ENCODE peak calls at places on chromosomes 7 and 10, in six cellular contexts. H is sciatic nerve; R is AG09319; U is hepatic stellate cell; K is activated naive CD8-positive, alpha-beta T cell treated with anti-CD3 and anti-CD28 coated beads, Interleukin-2, amount 50 U/mL, for 24 hours; X is activated CD4-positive, alpha-beta memory T cell treated with anti-CD3 and anti-CD28 coated beads, Interleukin-2, amount 10 ng/mL, durations not matched to agents 7 days and 5 days. Z is an unnamed sample.

GRCh38 chr10:125157473-125157865 is 2.9 kb downstream of the CTBP2 start:
- DNase-seq in H (no peak), R (no peak), U (no peak), K (no peak), X (no peak), Z (no peak)

GRCh38 chr10:79345241-79346011 is 1.8 kb upstream of the PPIF start:
- DNase-seq in H (no peak), R (no peak), U (no peak), K (peak; percentile 1), X (peak; percentile 15), Z (no peak)

GRCh38 chr7:123367508-123368122 is 166.8 kb downstream of the IQUB start:
- DNase-seq in H (no peak), R (no peak), U (peak; percentile 12), K (no peak), X (no peak), Z (no peak)

GRCh38 chr7:95593343-95593742 is 3.0 kb downstream of the PDK4 start:
- DNase-seq in H (no peak), R (no peak), U (no peak), K (no peak), X (no peak), Z (no peak)

GRCh38 chr10:31749981-31750850 is 178.4 kb downstream of the ARHGAP12 start:
- DNase-seq in H (peak; percentile 79), R (no peak), U (no peak), K (no peak), X (no peak), Z (no peak)

GRCh38 chr10:110033724-110034235 is 26.0 kb downstream of the ADD3 start:
- DNase-seq in H (no peak), R (no peak), U (no peak), K (no peak), X (no peak), Z (no peak)

GRCh38 chr10:78349165-78349516 is 315.5 kb downstream of the RPS24 start:
- DNase-seq in H (peak; percentile 15), R (no peak), U (no peak), K (no peak), X (no peak), Z (no peak)

GRCh38 chr10:44714451-44714850 is 196.7 kb upstream of the TMEM72 start:
- DNase-seq in H (no peak), R (no peak), U (no peak), K (no peak), X (no peak), Z (no peak)

GRCh38 chr7:68155676-68156075 is 1159.0 kb downstream of the TYW1 start:
- DNase-seq in H (no peak), R (no peak), U (no peak), K (no peak), X (no peak), Z (no peak)

GRCh38 chr10:76554478-76554877 is 1083.1 kb downstream of the KCNMA1 start:
- DNase-seq in H (no peak), R (no peak), U (no peak), K (no peak), X (no peak), Z (no peak)

GRCh38 chr10:4671451-4672145 is 154.4 kb upstream of the AKR1E2 start:
- DNase-seq in H (no peak), R (no peak), U (no peak), K (no peak), X (no peak), Z (no peak)

GRCh38 chr7:29337628-29338116 is 143.1 kb downstream of the CHN2 start:
- DNase-seq in H (no peak), R (no peak), U (no peak), K (peak; percentile 7), X (peak; percentile 33), Z (no peak)

GRCh38 chr10:61781969-61782403 is 119.3 kb downstream of the CABCOCO1 start:
- DNase-seq in H (no peak), R (no peak), U (no peak), K (no peak), X (peak; percentile 20), Z (no peak)

GRCh38 chr10:7405637-7406036 is 5.2 kb downstream of the SFMBT2 start:
- DNase-seq in H (no peak), R (no peak), U (no peak), K (no peak), X (no peak), Z (no peak)

GRCh38 chr7:50367098-50367497 is 62.6 kb downstream of the IKZF1 start:
- DNase-seq in H (no peak), R (no peak), U (no peak), K (no peak), X (peak; percentile 44), Z (no peak)

GRCh38 chr10:75400163-75400768 is 1.3 kb downstream of the ZNF503 start:
- DNase-seq in H (no peak), R (no peak), U (peak; percentile 62), K (no peak), X (no peak), Z (no peak)